ENCODE peak calls at places on chromosomes 16 and 17, in five cellular contexts. M, Y, H, Z and U are unnamed samples.
A peak's percentile ranks its signal among the peaks of the same experiment; 100 is the strongest.

GRCh38 chr17:37827905-37828304 is 83.0 kb upstream of the HNF1B start:
- DNase-seq in Z (no peak), H (no peak), Y (no peak), M (no peak), U (no peak)

GRCh38 chr16:87417511-87417910 is 25.4 kb downstream of the MAP1LC3B start:
- DNase-seq in H (no peak), M (no peak), Y (no peak), Z (no peak), U (no peak)

GRCh38 chr17:68184816-68185436 is 62.9 kb upstream of the AMZ2 start:
- DNase-seq in Y (peak; percentile 36), H (no peak), Z (peak; percentile 64), M (no peak), U (peak; percentile 58)

GRCh38 chr16:2056077-2056476 is 8.3 kb downstream of the TSC2 start:
- DNase-seq in H (no peak), M (peak; percentile 16), Z (no peak), Y (no peak), U (no peak)

GRCh38 chr17:52465407-52465806 is 306.9 kb upstream of the CA10 start:
- DNase-seq in Y (no peak), Z (no peak), M (no peak), H (no peak), U (no peak)

GRCh38 chr16:81888520-81889394 is 109.7 kb downstream of the PLCG2 start:
- DNase-seq in Y (no peak), H (no peak), M (no peak), Z (no peak), U (no peak)

GRCh38 chr17:77124192-77124908 is 16.4 kb upstream of the SEC14L1 start:
- DNase-seq in Z (no peak), M (no peak), H (peak; percentile 43), Y (no peak), U (no peak)

GRCh38 chr17:28406478-28406824 is 439 bp upstream of the SLC46A1 start:
- DNase-seq in M (no peak), H (no peak), Z (no peak), Y (no peak), U (no peak)

GRCh38 chr17:412211-413015 is 59.8 kb upstream of the RPH3AL start:
- DNase-seq in H (peak; percentile 36), Y (peak; percentile 47), Z (peak; percentile 51), M (peak; percentile 78), U (peak; percentile 84)

GRCh38 chr16:81758376-81758775 is 20.7 kb upstream of the PLCG2 start:
- DNase-seq in Y (no peak), M (no peak), H (peak; percentile 32), Z (no peak), U (no peak)

GRCh38 chr17:40726919-40727318 is 23.4 kb upstream of the KRT24 start:
- DNase-seq in Z (no peak), M (peak; percentile 22), Y (no peak), H (peak; percentile 45), U (peak; percentile 25)

GRCh38 chr16:57016301-57016700 is 26.9 kb downstream of the NLRC5 start:
- DNase-seq in Y (no peak), M (no peak), H (no peak), Z (no peak), U (peak; percentile 38)

GRCh38 chr16:67486805-67487204 is 3.5 kb upstream of the AGRP start:
- DNase-seq in Y (no peak), M (no peak), H (no peak), Z (no peak), U (no peak)

GRCh38 chr17:234163-235047 is 53.0 kb upstream of the DOC2B start:
- DNase-seq in M (no peak), H (no peak), Z (no peak), Y (peak; percentile 8), U (no peak)

GRCh38 chr16:30996324-30996999 is 11.5 kb downstream of the HSD3B7 start:
- DNase-seq in H (no peak), M (no peak), Z (no peak), Y (no peak), U (no peak)

GRCh38 chr17:2438823-2439222 is 38.0 kb upstream of the MNT start:
- DNase-seq in Z (no peak), M (no peak), Y (no peak), H (no peak), U (no peak)

GRCh38 chr17:51371732-51372151 is 111.4 kb downstream of the UTP18 start:
- DNase-seq in Z (peak; percentile 38), H (peak; percentile 70), M (peak; percentile 98), Y (no peak), U (peak; percentile 72)

GRCh38 chr16:65121870-65122723 is at the start of gene CDH11:
- DNase-seq in H (no peak), Z (no peak), Y (no peak), M (no peak), U (no peak)